ENCODE peak calls at places on chromosomes 5 and 9, in six cellular contexts. N is mesenchymal stem cell, V is IMR-90, G is H9, E is H1, O is trophoblast cell. P is an unnamed sample.

GRCh38 chr9:93020785-93021670 is 37.5 kb upstream of the SUSD3 start:
- DNase-seq in V (no peak), G (no peak), O (no peak), N (no peak), E (no peak), P (no peak)

GRCh38 chr9:69931340-69931739 is 110.7 kb downstream of the CFAP95 start:
- DNase-seq in E (no peak), O (peak; percentile 31), V (no peak), G (peak; percentile 32), N (peak; percentile 10), P (no peak)

GRCh38 chr9:98807070-98807810 is at the start of gene GALNT12:
- DNase-seq in G (peak; percentile 67), N (no peak), O (peak; percentile 21), E (no peak), V (no peak), P (no peak)

GRCh38 chr5:140341591-140341990 is 4.8 kb downstream of the HBEGF start:
- DNase-seq in E (no peak), V (no peak), N (no peak), O (no peak), G (no peak), P (no peak)

GRCh38 chr5:71748360-71748759 is 29.3 kb downstream of the CARTPT start:
- DNase-seq in V (no peak), E (no peak), O (no peak), N (no peak), G (no peak), P (no peak)

GRCh38 chr5:77882670-77883257 is 106.6 kb upstream of the TBCA start:
- DNase-seq in G (no peak), N (peak; percentile 57), E (no peak), O (no peak), V (peak; percentile 92), P (no peak)

GRCh38 chr9:137366445-137366810 is 56.5 kb downstream of the EXD3 start:
- DNase-seq in O (no peak), N (no peak), E (no peak), G (no peak), V (no peak), P (no peak)

GRCh38 chr9:86353591-86354047 is 591 bp downstream of the TUT7 start:
- DNase-seq in E (peak; percentile 1), G (no peak), V (no peak), O (peak; percentile 73), N (no peak), P (no peak)

GRCh38 chr5:181181650-181182565 is 23.1 kb downstream of the TRIM7 start:
- DNase-seq in V (peak; percentile 65), E (no peak), N (peak; percentile 73), G (peak; percentile 87), O (peak; percentile 86), P (no peak)

GRCh38 chr5:120464627-120465280 is 654 bp downstream of the PRR16 start:
- DNase-seq in G (peak; percentile 60), N (peak; percentile 74), V (peak; percentile 64), O (no peak), E (no peak), P (peak; percentile 37)

GRCh38 chr5:156356238-156356637 is 29.3 kb downstream of the SGCD start:
- DNase-seq in V (peak; percentile 94), N (peak; percentile 49), G (no peak), E (no peak), O (peak; percentile 23), P (no peak)

GRCh38 chr9:93491593-93492232 is 38.3 kb upstream of the FAM120AOS start:
- DNase-seq in E (no peak), O (no peak), N (no peak), G (no peak), V (no peak), P (no peak)

GRCh38 chr5:16625116-16625515 is 8.3 kb upstream of the RETREG1 start:
- DNase-seq in G (no peak), O (peak; percentile 10), N (no peak), E (no peak), V (no peak), P (no peak)

GRCh38 chr5:116088062-116088461 is 3.2 kb downstream of the COMMD10 start:
- DNase-seq in G (no peak), N (no peak), E (no peak), O (no peak), V (no peak), P (no peak)

GRCh38 chr5:35114698-35115097 is 66.9 kb upstream of the AGXT2 start:
- DNase-seq in G (no peak), N (no peak), E (no peak), O (no peak), V (no peak), P (no peak)

GRCh38 chr5:35115920-35116319 is 68.2 kb upstream of the AGXT2 start:
- DNase-seq in O (peak; percentile 44), N (peak; percentile 14), V (peak; percentile 38), E (no peak), G (no peak), P (no peak)

GRCh38 chr5:35117960-35118359 is 70.2 kb upstream of the AGXT2 start:
- DNase-seq in N (peak; percentile 71), V (peak; percentile 89), E (no peak), O (peak; percentile 18), G (no peak), P (no peak)

DNA sequence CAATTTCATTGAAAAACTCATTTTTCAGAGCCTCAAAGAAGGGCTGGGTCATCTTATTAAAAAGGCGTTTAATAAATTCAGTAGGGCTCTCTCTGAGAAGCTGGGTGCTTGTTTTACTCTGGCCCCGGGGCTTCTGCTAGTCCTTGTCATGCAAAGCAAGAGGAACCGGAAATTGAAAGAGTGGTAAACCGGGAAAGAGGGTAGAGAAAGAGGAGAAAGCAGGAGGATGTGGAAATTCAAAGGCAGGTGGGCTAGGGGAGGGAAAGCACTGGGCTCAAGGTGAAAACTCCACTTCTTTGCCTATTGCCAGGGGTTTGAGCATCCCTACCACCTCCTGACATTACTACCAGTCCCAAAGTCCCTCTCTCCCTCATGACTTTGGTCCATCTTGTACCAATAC is 64.6 kb upstream of the AGXT2 start:
- DNase-seq in O (no peak), V (no peak), G (no peak), N (no peak), E (no peak), P (no peak)
- H4K91ac ChIP-seq in O (no peak overlapping the region), V (no peak overlapping the region), G (no peak overlapping the region), N (no peak overlapping the region), E (no peak overlapping the region), P (no peak overlapping the region)

DNA sequence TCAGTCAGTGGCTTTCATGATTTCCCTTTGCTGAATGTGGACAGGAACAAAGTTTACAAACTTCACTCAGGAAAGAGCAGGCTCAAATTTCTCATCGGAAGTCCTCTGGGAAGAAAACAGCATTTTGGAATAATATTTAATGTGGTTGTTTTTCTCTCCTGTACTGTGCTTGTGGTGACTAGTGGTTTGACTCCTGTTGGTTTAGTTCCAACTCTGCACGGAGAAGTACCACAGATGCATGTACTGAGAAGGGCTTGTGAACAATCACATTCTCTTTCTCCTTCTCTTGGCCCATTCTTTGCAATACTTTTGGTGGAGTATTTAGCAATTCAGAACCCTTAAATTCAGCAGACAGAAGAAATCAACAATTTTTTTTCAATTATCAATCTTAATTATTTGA is 13.3 kb downstream of the MPDZ start:
- DNase-seq in O (no peak), E (no peak), G (no peak), N (peak; percentile 43), V (peak; percentile 61), P (no peak)
- H3K18ac ChIP-seq in O (no peak overlapping the region), E (no peak overlapping the region), G (no peak overlapping the region), N (no peak overlapping the region), V (no peak overlapping the region), P (no peak overlapping the region)

DNA sequence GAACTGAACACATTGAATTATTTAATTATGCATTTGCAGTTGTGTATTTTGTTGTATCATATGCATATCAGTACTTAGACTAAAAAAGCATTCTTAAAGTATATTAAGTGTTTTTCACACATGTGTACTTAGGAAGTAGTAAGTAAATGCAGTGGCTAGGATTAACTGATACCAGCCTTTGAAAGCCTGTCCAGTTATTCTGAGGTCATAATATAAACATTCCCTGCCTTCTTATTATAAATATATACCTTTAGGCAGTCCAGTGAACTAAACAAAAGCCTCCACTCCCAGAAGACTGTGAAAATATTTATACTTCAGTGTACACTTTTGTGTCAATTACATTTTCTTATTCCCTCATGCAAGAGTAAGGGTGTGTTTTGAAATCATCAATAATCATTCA is 83.8 kb downstream of the TLE4 start:
- DNase-seq in V (peak; percentile 69), G (no peak), O (no peak), E (no peak), N (peak; percentile 36), P (no peak)
- H4K91ac ChIP-seq in V (no peak overlapping the region), G (no peak overlapping the region), O (no peak overlapping the region), E (no peak overlapping the region), N (no peak overlapping the region), P (no peak overlapping the region)

GRCh38 chr9:35490910-35491465 is 1.1 kb downstream of the RUSC2 start:
- DNase-seq in E (no peak), N (peak; percentile 64), O (peak; percentile 37), G (no peak), V (peak; percentile 59), P (no peak)
- H3K18ac ChIP-seq in E (peak overlapping the region; percentile 93), N (peak overlapping the region; percentile 97), O (peak overlapping the region; percentile 52), G (no peak overlapping the region), V (peak overlapping the region; percentile 45), P (peak overlapping the region; percentile 98)

GRCh38 chr5:52024363-52024762 is 641.1 kb downstream of the ISL1 start:
- DNase-seq in V (no peak), N (peak; percentile 2), G (no peak), O (no peak), E (no peak), P (no peak)
- H4K91ac ChIP-seq in V (no peak overlapping the region), N (no peak overlapping the region), G (no peak overlapping the region), O (no peak overlapping the region), E (no peak overlapping the region), P (no peak overlapping the region)